ENCODE peak calls at places on chromosomes 11 and 22, in five cellular contexts. One of them, this sample, is unnamed.

GRCh38 chr11:128462802-128463385 is 124.5 kb downstream of the ETS1 start:
- DNase-seq in PC-3: no peak
- DNase-seq in GM23338: no peak
- DNase-seq in GM23248: no peak
- DNase-seq in neural progenitor cell: peak; percentile 35
- DNase-seq in this sample: no peak

GRCh38 chr11:75597636-75598035 is 35.6 kb downstream of the SERPINH1 start:
- DNase-seq in PC-3: peak; percentile 71
- DNase-seq in GM23338: peak; percentile 88
- DNase-seq in GM23248: peak; percentile 36
- DNase-seq in neural progenitor cell: peak; percentile 80
- DNase-seq in this sample: peak; percentile 18

GRCh38 chr11:84518601-84519183 is 1108.5 kb downstream of the DLG2 start:
- DNase-seq in PC-3: no peak
- DNase-seq in GM23338: no peak
- DNase-seq in GM23248: no peak
- DNase-seq in neural progenitor cell: no peak
- DNase-seq in this sample: no peak

GRCh38 chr22:28244760-28245159 is 325.7 kb upstream of the PITPNB start:
- DNase-seq in PC-3: no peak
- DNase-seq in GM23338: no peak
- DNase-seq in GM23248: no peak
- DNase-seq in neural progenitor cell: no peak
- DNase-seq in this sample: no peak

GRCh38 chr22:26805131-26805530 is 147.7 kb downstream of the MIAT start:
- DNase-seq in PC-3: no peak
- DNase-seq in GM23338: no peak
- DNase-seq in GM23248: peak; percentile 25
- DNase-seq in neural progenitor cell: no peak
- DNase-seq in this sample: no peak

GRCh38 chr22:27798526-27799333 is 2.8 kb downstream of the MN1 start:
- DNase-seq in PC-3: no peak
- DNase-seq in GM23338: peak; percentile 72
- DNase-seq in GM23248: no peak
- DNase-seq in neural progenitor cell: peak; percentile 67
- DNase-seq in this sample: no peak

GRCh38 chr11:120594746-120595145 is 83.2 kb downstream of the GRIK4 start:
- DNase-seq in PC-3: no peak
- DNase-seq in GM23338: no peak
- DNase-seq in GM23248: no peak
- DNase-seq in neural progenitor cell: no peak
- DNase-seq in this sample: peak; percentile 10

GRCh38 chr11:1640076-1640946 is 10.7 kb downstream of the KRTAP5-5 start:
- DNase-seq in PC-3: peak; percentile 65
- DNase-seq in GM23338: peak; percentile 87
- DNase-seq in GM23248: peak; percentile 60
- DNase-seq in neural progenitor cell: peak; percentile 77
- DNase-seq in this sample: peak; percentile 18

GRCh38 chr11:2534957-2535672 is 90.3 kb downstream of the KCNQ1 start:
- DNase-seq in PC-3: no peak
- DNase-seq in GM23338: no peak
- DNase-seq in GM23248: no peak
- DNase-seq in neural progenitor cell: no peak
- DNase-seq in this sample: no peak

GRCh38 chr22:31676700-31677099 is 14.7 kb upstream of the PISD start:
- DNase-seq in PC-3: no peak
- DNase-seq in GM23338: peak; percentile 98
- DNase-seq in GM23248: peak; percentile 94
- DNase-seq in neural progenitor cell: peak; percentile 89
- DNase-seq in this sample: peak; percentile 75

GRCh38 chr11:110431212-110432073 is 1.7 kb downstream of the FDX1 start:
- DNase-seq in PC-3: peak; percentile 48
- DNase-seq in GM23338: no peak
- DNase-seq in GM23248: peak; percentile 32
- DNase-seq in neural progenitor cell: peak; percentile 2
- DNase-seq in this sample: peak; percentile 56

GRCh38 chr22:39318507-39319283 is 728 bp downstream of the RPL3 start:
- DNase-seq in PC-3: no peak
- DNase-seq in GM23338: no peak
- DNase-seq in GM23248: peak; percentile 47
- DNase-seq in neural progenitor cell: peak; percentile 54
- DNase-seq in this sample: peak; percentile 51

GRCh38 chr11:62666259-62666926 is 1.3 kb downstream of the CSKMT start:
- DNase-seq in PC-3: no peak
- DNase-seq in GM23338: no peak
- DNase-seq in GM23248: peak; percentile 29
- DNase-seq in neural progenitor cell: no peak
- DNase-seq in this sample: no peak

GRCh38 chr22:31089101-31090100 is 8.3 kb downstream of the SMTN start:
- DNase-seq in PC-3: no peak
- DNase-seq in GM23338: peak; percentile 59
- DNase-seq in GM23248: peak; percentile 64
- DNase-seq in neural progenitor cell: peak; percentile 61
- DNase-seq in this sample: peak; percentile 33

GRCh38 chr11:116044946-116045345 is 540.7 kb upstream of the CADM1 start:
- DNase-seq in PC-3: no peak
- DNase-seq in GM23338: no peak
- DNase-seq in GM23248: no peak
- DNase-seq in neural progenitor cell: no peak
- DNase-seq in this sample: no peak

GRCh38 chr11:75352417-75353206 is 1.2 kb upstream of the ARRB1 start:
- DNase-seq in PC-3: no peak
- DNase-seq in GM23338: no peak
- DNase-seq in GM23248: peak; percentile 49
- DNase-seq in neural progenitor cell: no peak
- DNase-seq in this sample: no peak

GRCh38 chr11:123103326-123103980 is 41.5 kb upstream of the HSPA8 start:
- DNase-seq in PC-3: peak; percentile 87
- DNase-seq in GM23338: peak; percentile 73
- DNase-seq in GM23248: peak; percentile 86
- DNase-seq in neural progenitor cell: peak; percentile 62
- DNase-seq in this sample: peak; percentile 60

GRCh38 chr22:49632199-49633009 is 195.3 kb downstream of the BRD1 start:
- DNase-seq in PC-3: peak; percentile 73
- DNase-seq in GM23338: no peak
- DNase-seq in GM23248: peak; percentile 73
- DNase-seq in neural progenitor cell: peak; percentile 93
- DNase-seq in this sample: no peak
- TF ChIP-seq EZH2 in PC-3: no peak
- TF ChIP-seq EZH2 in GM23338: no peak
- TF ChIP-seq EZH2 in GM23248: no peak
- TF ChIP-seq EZH2 in neural progenitor cell: peak; percentile 38
- TF ChIP-seq EZH2 in this sample: no peak

DNA sequence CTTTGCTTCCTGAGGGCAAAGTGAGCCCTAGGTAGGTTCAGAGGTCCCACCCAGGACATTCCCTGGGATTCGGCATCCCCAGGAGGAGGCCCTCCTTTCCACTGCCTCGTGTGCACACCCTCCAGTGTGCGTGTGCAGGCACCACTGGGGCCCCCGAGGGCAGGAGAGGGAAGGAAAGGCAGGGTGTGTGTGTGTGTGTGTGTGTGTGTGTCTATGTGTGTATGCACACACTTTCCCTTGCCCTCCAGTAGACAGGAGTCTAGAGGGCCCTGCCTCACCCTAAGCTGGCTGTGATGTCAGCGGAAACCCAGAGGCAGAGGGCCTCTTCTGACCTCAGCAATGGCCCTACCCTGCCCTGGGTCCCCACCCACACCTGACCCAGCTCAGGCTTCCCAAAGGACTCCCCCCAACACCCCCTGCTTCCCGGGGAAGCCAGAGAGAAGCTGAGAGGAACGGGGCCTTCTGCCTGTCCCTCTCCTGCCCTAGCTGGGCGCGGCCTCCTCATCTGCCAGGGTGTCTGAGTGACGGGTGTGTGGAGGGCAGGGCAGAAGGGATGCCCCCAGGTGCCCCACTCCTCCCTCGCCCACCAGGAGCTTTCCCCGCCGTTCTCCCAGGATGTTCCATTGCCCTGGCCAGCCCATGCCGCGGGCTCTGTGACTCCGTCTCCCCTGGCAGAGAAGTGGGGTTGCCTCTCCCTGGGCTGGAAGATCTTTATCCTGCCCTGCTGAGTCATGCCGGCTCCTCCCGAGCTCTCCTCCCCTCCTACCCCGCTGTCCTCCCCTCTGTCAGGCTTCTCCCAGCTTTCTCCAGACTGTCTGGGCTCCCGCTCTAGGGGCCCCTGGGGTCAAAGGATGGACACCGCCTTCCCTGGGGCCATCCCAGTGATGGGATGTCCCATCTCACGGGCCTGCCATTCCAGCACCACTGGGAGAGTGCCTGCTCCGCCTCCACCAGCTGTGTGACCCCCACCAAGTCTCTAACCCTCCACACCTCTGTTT is 6.0 kb upstream of the CLCF1 start:
- DNase-seq in PC-3: peak; percentile 85
- DNase-seq in GM23338: no peak
- DNase-seq in GM23248: peak; percentile 94
- DNase-seq in neural progenitor cell: no peak
- DNase-seq in this sample: no peak
- H3F3A ChIP-seq in PC-3: peaks cover 5% of the 10 kb centered on the region
- H3F3A ChIP-seq in GM23338: no peaks in the 10 kb centered on the region
- H3F3A ChIP-seq in GM23248: peaks cover under 1% of the 10 kb centered on the region
- H3F3A ChIP-seq in neural progenitor cell: peaks cover 22% of the 10 kb centered on the region
- H3F3A ChIP-seq in this sample: no peaks in the 10 kb centered on the region

GRCh38 chr22:49546811-49547585 is 280.7 kb downstream of the BRD1 start:
- DNase-seq in PC-3: no peak
- DNase-seq in GM23338: no peak
- DNase-seq in GM23248: no peak
- DNase-seq in neural progenitor cell: no peak
- DNase-seq in this sample: no peak

GRCh38 chr22:49549851-49550430 is 277.7 kb downstream of the BRD1 start:
- DNase-seq in PC-3: no peak
- DNase-seq in GM23338: no peak
- DNase-seq in GM23248: no peak
- DNase-seq in neural progenitor cell: no peak
- DNase-seq in this sample: no peak

GRCh38 chr22:49549256-49549655 is 278.4 kb downstream of the BRD1 start:
- DNase-seq in PC-3: no peak
- DNase-seq in GM23338: no peak
- DNase-seq in GM23248: no peak
- DNase-seq in neural progenitor cell: no peak
- DNase-seq in this sample: no peak

GRCh38 chr22:49548356-49549202 is 279.1 kb downstream of the BRD1 start:
- DNase-seq in PC-3: peak; percentile 32
- DNase-seq in GM23338: no peak
- DNase-seq in GM23248: no peak
- DNase-seq in neural progenitor cell: peak; percentile 37
- DNase-seq in this sample: no peak

GRCh38 chr22:49547751-49548239 is 279.9 kb downstream of the BRD1 start:
- DNase-seq in PC-3: no peak
- DNase-seq in GM23338: no peak
- DNase-seq in GM23248: no peak
- DNase-seq in neural progenitor cell: no peak
- DNase-seq in this sample: no peak
- TF ChIP-seq EZH2 in PC-3: no peak
- TF ChIP-seq EZH2 in GM23338: no peak
- TF ChIP-seq EZH2 in GM23248: no peak
- TF ChIP-seq EZH2 in neural progenitor cell: no peak
- TF ChIP-seq EZH2 in this sample: no peak

GRCh38 chr22:42967005-42967404 is 47.9 kb downstream of the PACSIN2 start:
- DNase-seq in PC-3: no peak
- DNase-seq in GM23338: no peak
- DNase-seq in GM23248: no peak
- DNase-seq in neural progenitor cell: no peak
- DNase-seq in this sample: no peak
- H3F3A ChIP-seq in PC-3: no peaks in the 10 kb centered on the region
- H3F3A ChIP-seq in GM23338: peaks cover 6% of the 10 kb centered on the region
- H3F3A ChIP-seq in GM23248: peaks cover 28% of the 10 kb centered on the region
- H3F3A ChIP-seq in neural progenitor cell: peaks cover 10% of the 10 kb centered on the region
- H3F3A ChIP-seq in this sample: no peaks in the 10 kb centered on the region

GRCh38 chr22:43341565-43341964 is 1.6 kb downstream of the SCUBE1 start:
- DNase-seq in PC-3: no peak
- DNase-seq in GM23338: no peak
- DNase-seq in GM23248: no peak
- DNase-seq in neural progenitor cell: no peak
- DNase-seq in this sample: no peak
- TF ChIP-seq EZH2 in PC-3: no peak
- TF ChIP-seq EZH2 in GM23338: no peak
- TF ChIP-seq EZH2 in GM23248: no peak
- TF ChIP-seq EZH2 in neural progenitor cell: no peak
- TF ChIP-seq EZH2 in this sample: no peak

DNA sequence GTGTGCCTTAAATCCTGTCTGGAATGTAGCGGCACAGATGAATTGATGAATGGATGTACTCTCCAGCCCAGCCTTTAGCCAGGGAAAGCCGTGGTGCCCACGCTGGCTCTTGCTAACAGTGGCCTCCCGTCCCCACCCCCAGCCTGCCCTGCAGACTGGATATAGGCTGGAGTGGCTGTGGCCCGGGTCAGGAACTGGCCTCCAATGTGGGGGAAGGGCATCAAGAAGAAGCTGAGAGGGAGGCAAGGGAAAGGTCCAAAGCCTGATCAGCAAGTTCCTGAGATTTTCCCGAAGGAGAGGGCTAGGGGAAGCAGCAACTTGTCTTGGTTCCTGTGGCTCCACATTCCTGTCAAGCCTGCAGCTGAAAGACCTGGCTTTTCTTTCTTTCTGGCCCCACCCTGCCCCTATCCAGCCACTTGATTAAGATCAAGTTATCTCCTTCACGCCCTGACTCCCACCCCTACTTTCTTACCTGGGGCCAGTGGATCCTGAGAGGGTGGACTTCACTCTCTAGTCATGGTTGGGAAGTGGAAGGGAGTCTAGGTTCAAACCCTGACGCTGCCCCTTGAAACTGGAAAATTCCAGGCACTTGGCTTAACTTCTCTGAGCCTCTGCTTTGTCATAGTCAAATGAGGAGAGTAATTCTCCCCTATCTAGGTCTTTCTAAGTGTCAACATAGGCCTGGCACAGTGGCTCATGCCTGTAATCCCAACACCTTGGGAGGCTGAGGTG is 11.0 kb upstream of the MICALL1 start:
- DNase-seq in PC-3: peak; percentile 57
- DNase-seq in GM23338: peak; percentile 88
- DNase-seq in GM23248: no peak
- DNase-seq in neural progenitor cell: peak; percentile 70
- DNase-seq in this sample: no peak
- H3F3A ChIP-seq in PC-3: no peaks in the 10 kb centered on the region
- H3F3A ChIP-seq in GM23338: peaks cover 29% of the 10 kb centered on the region
- H3F3A ChIP-seq in GM23248: peaks cover 6% of the 10 kb centered on the region
- H3F3A ChIP-seq in neural progenitor cell: peaks cover 52% of the 10 kb centered on the region
- H3F3A ChIP-seq in this sample: peaks cover 14% of the 10 kb centered on the region

This sample was measured in MM.1S.